ENCODE peak calls at places on chromosomes 13 and 19, in nine cellular contexts. I, F, N, J, L, C, A, P and T are unnamed samples.
A peak's percentile ranks its signal among the peaks of the same experiment; 100 is the strongest.

GRCh38 chr19:5646703-5647102 is 23.8 kb downstream of the SAFB start:
- DNase-seq in F (no peak), J (no peak), L (no peak), A (no peak), I (no peak), C (no peak), P (no peak), N (no peak), T (no peak)

GRCh38 chr13:112740502-112741131 is 50.8 kb downstream of the ATP11A start:
- DNase-seq in P (peak; percentile 86), F (peak; percentile 65), N (no peak), C (no peak), A (no peak), I (no peak), L (no peak), J (peak; percentile 31), T (peak; percentile 85)

GRCh38 chr13:109381546-109382180 is 404.7 kb downstream of the IRS2 start:
- DNase-seq in C (no peak), F (no peak), P (no peak), A (no peak), I (no peak), N (no peak), L (no peak), J (peak; percentile 6), T (no peak)

GRCh38 chr19:984165-984967 is at the start of gene WDR18:
- DNase-seq in C (peak; percentile 84), J (peak; percentile 89), I (peak; percentile 41), P (peak; percentile 97), N (peak; percentile 99), L (peak; percentile 79), A (peak; percentile 80), F (peak; percentile 72), T (peak; percentile 94)

GRCh38 chr19:41810301-41810700 is 13.9 kb downstream of the CEACAM3 start:
- DNase-seq in C (no peak), L (no peak), P (no peak), I (no peak), J (no peak), A (no peak), N (peak; percentile 51), F (no peak), T (no peak)

GRCh38 chr19:542173-542866 is 1.5 kb upstream of the GZMM start:
- DNase-seq in A (no peak), J (no peak), I (no peak), N (peak; percentile 75), F (no peak), C (no peak), P (no peak), L (no peak), T (no peak)

GRCh38 chr19:5321851-5322681 is 18.5 kb downstream of the PTPRS start:
- DNase-seq in J (no peak), C (no peak), I (no peak), F (no peak), N (no peak), L (no peak), A (no peak), P (peak; percentile 13), T (no peak)

GRCh38 chr19:7528192-7528519 is 5.7 kb downstream of the MCOLN1 start:
- DNase-seq in L (no peak), C (no peak), F (no peak), I (no peak), A (no peak), P (no peak), N (no peak), J (no peak), T (no peak)

GRCh38 chr19:48635966-48636858 is 967 bp downstream of the DBP start:
- DNase-seq in L (no peak), I (no peak), N (no peak), C (no peak), F (no peak), P (peak; percentile 79), J (no peak), A (no peak), T (no peak)

GRCh38 chr13:105817011-105817410 is 718.5 kb downstream of the EFNB2 start:
- DNase-seq in F (no peak), I (no peak), N (no peak), J (no peak), C (no peak), L (no peak), P (no peak), A (no peak), T (no peak)

GRCh38 chr13:109157275-109157674 is 527.9 kb downstream of the MYO16 start:
- DNase-seq in P (no peak), I (no peak), F (no peak), A (no peak), L (no peak), N (no peak), C (no peak), J (no peak), T (no peak)

GRCh38 chr13:43240278-43240677 is 216.9 kb downstream of the DNAJC15 start:
- DNase-seq in C (no peak), J (no peak), F (no peak), A (no peak), N (no peak), P (no peak), L (no peak), I (no peak), T (no peak)

GRCh38 chr19:3544742-3545668 is 6.0 kb downstream of the TEKTIP1 start:
- DNase-seq in L (peak; percentile 35), A (no peak), N (peak; percentile 95), F (no peak), C (peak; percentile 80), J (peak; percentile 57), P (peak; percentile 66), I (no peak), T (peak; percentile 71)

GRCh38 chr13:83377486-83377885 is 504.8 kb downstream of the SLITRK1 start:
- DNase-seq in P (no peak), L (no peak), I (no peak), J (no peak), A (no peak), F (peak; percentile 7), N (no peak), C (no peak), T (no peak)

GRCh38 chr13:21242236-21242635 is 65.8 kb downstream of the MRPL57 start:
- DNase-seq in F (no peak), I (no peak), P (no peak), C (no peak), L (peak; percentile 16), A (no peak), N (no peak), J (no peak), T (no peak)

GRCh38 chr13:39777527-39778061 is 122.1 kb downstream of the COG6 start:
- DNase-seq in C (no peak), J (peak; percentile 92), F (peak; percentile 19), N (no peak), L (no peak), I (no peak), A (no peak), P (no peak), T (no peak)

GRCh38 chr13:112181336-112182051 is 114.5 kb downstream of the SOX1 start:
- DNase-seq in N (peak; percentile 50), J (no peak), F (no peak), C (no peak), P (no peak), A (no peak), L (no peak), I (no peak), T (no peak)

GRCh38 chr19:52786078-52786463 is 520 bp downstream of the ZNF600 start:
- DNase-seq in J (peak; percentile 3), P (no peak), A (no peak), I (no peak), C (peak; percentile 12), L (no peak), F (no peak), N (no peak), T (no peak)

GRCh38 chr19:2636897-2637683 is 65.4 kb downstream of the GNG7 start:
- DNase-seq in C (peak; percentile 70), P (peak; percentile 67), F (no peak), L (peak; percentile 34), J (peak; percentile 56), A (no peak), I (no peak), N (peak; percentile 90), T (peak; percentile 69)